ENCODE peak calls at places on chromosomes 5 and 9, in nine cellular contexts. R is progenitor cell of endocrine pancreas, D is heart left ventricle, X is ovary, Z is cardiac fibroblast, L is IMR-90, A is kidney, N is AG10803, O is GM23338. H is an unnamed sample.
A peak's percentile ranks its signal among the peaks of the same experiment; 100 is the strongest.

GRCh38 chr5:81579525-81579924 is 171.4 kb downstream of the SSBP2 start:
- DNase-seq in R (no peak), D (no peak), X (no peak), Z (peak; percentile 64), L (peak; percentile 11), A (no peak), N (peak; percentile 61), O (no peak), H (no peak)

GRCh38 chr5:134177197-134178171 is 734 bp upstream of the SKP1 start:
- DNase-seq in R (no peak), D (no peak), X (peak; percentile 71), Z (peak; percentile 85), L (peak; percentile 66), A (peak; percentile 79), N (peak; percentile 69), O (peak; percentile 86), H (peak; percentile 39)

GRCh38 chr9:128416014-128416413 is 4.6 kb upstream of the CERCAM start:
- DNase-seq in R (no peak), D (no peak), X (no peak), Z (no peak), L (no peak), A (no peak), N (no peak), O (peak; percentile 47), H (no peak)

GRCh38 chr9:115930472-115930871 is 223.1 kb upstream of the PAPPA start:
- DNase-seq in R (no peak), D (no peak), X (no peak), Z (peak; percentile 14), L (peak; percentile 33), A (no peak), N (peak; percentile 32), O (no peak), H (no peak)

GRCh38 chr5:81530919-81531318 is 137.0 kb upstream of the ACOT12 start:
- DNase-seq in R (no peak), D (no peak), X (no peak), Z (no peak), L (peak; percentile 30), A (no peak), N (no peak), O (no peak), H (no peak)

GRCh38 chr9:36802171-36802920 is 229.7 kb downstream of the MELK start:
- DNase-seq in R (no peak), D (no peak), X (no peak), Z (peak; percentile 20), L (peak; percentile 66), A (no peak), N (peak; percentile 30), O (no peak), H (peak; percentile 82)

GRCh38 chr9:135704366-135704947 is 2.5 kb downstream of the KCNT1 start:
- DNase-seq in R (no peak), D (no peak), X (peak; percentile 40), Z (peak; percentile 17), L (no peak), A (no peak), N (no peak), O (no peak), H (no peak)

GRCh38 chr9:99509900-99510299 is 287.8 kb downstream of the SEC61B start:
- DNase-seq in R (no peak), D (no peak), X (no peak), Z (no peak), L (no peak), A (no peak), N (no peak), O (no peak), H (no peak)

GRCh38 chr9:123275381-123275780 is 7.0 kb upstream of the STRBP start:
- DNase-seq in R (no peak), D (no peak), X (no peak), Z (no peak), L (no peak), A (no peak), N (no peak), O (peak; percentile 61), H (no peak)

GRCh38 chr5:14906628-14907027 is 35.0 kb upstream of the ANKH start:
- DNase-seq in R (no peak), D (no peak), X (no peak), Z (no peak), L (no peak), A (no peak), N (no peak), O (no peak), H (no peak)

GRCh38 chr5:143238620-143239019 is 164.9 kb downstream of the NR3C1 start:
- DNase-seq in R (no peak), D (no peak), X (no peak), Z (no peak), L (no peak), A (no peak), N (no peak), O (no peak), H (no peak)

GRCh38 chr5:134580001-134580460 is 52.6 kb downstream of the SAR1B start:
- DNase-seq in R (no peak), D (no peak), X (no peak), Z (no peak), L (no peak), A (no peak), N (no peak), O (no peak), H (no peak)

GRCh38 chr9:114276908-114277821 is 45.7 kb upstream of the ORM1 start:
- DNase-seq in R (no peak), D (no peak), X (peak; percentile 28), Z (peak; percentile 88), L (peak; percentile 98), A (peak; percentile 48), N (peak; percentile 95), O (no peak), H (peak; percentile 98)

GRCh38 chr9:136057236-136058151 is 37.6 kb downstream of the NACC2 start:
- DNase-seq in R (no peak), D (peak; percentile 38), X (no peak), Z (no peak), L (no peak), A (no peak), N (no peak), O (peak; percentile 69), H (no peak)

GRCh38 chr5:90440644-90441043 is 31.1 kb upstream of the CETN3 start:
- DNase-seq in R (no peak), D (no peak), X (no peak), Z (no peak), L (no peak), A (no peak), N (no peak), O (no peak), H (no peak)

GRCh38 chr5:157026789-157027424 is 32.0 kb downstream of the HAVCR1 start:
- DNase-seq in R (no peak), D (no peak), X (no peak), Z (no peak), L (no peak), A (no peak), N (no peak), O (peak; percentile 87), H (no peak)
- TF ChIP-seq CTCF in R (peak; percentile 79), D (peak; percentile 34), X (no peak), Z (no peak), L (no peak), A (peak; percentile 52), N (peak; percentile 49), O (peak; percentile 80), H (peak; percentile 37)

DNA sequence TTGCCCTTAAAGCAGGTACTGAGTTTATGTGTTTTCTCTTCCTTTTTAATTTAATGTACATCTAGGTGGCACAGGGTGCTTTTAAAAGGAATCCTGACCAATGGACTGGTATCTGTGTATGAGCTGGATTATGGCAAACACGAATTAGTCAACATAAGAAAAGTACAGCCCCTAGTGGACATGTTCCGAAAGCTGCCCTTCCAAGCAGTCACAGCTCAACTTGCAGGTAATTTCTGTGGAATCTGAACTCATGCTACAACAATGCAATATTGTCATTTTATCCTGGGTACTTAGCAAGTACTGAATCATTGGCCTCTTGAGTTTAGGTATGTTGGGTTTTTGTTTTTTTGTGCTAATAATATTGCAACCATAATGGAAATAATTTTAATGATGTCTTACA is 14.4 kb upstream of the TMOD1 start:
- DNase-seq in R (no peak), D (no peak), X (no peak), Z (no peak), L (peak; percentile 41), A (no peak), N (no peak), O (peak; percentile 15), H (peak; percentile 33)
- TF ChIP-seq CTCF in R (peak; percentile 41), D (peak; percentile 35), X (no peak), Z (peak; percentile 56), L (peak; percentile 27), A (no peak), N (peak; percentile 30), O (peak; percentile 46), H (peak; percentile 76)

GRCh38 chr5:176675676-176676360 is 28.5 kb downstream of the TSPAN17 start:
- DNase-seq in R (no peak), D (peak; percentile 44), X (no peak), Z (peak; percentile 36), L (no peak), A (peak; percentile 26), N (peak; percentile 26), O (peak; percentile 86), H (peak; percentile 22)
- TF ChIP-seq CTCF in R (peak; percentile 75), D (peak; percentile 28), X (no peak), Z (peak; percentile 59), L (peak; percentile 39), A (peak; percentile 38), N (peak; percentile 55), O (peak; percentile 84), H (peak; percentile 75)

DNA sequence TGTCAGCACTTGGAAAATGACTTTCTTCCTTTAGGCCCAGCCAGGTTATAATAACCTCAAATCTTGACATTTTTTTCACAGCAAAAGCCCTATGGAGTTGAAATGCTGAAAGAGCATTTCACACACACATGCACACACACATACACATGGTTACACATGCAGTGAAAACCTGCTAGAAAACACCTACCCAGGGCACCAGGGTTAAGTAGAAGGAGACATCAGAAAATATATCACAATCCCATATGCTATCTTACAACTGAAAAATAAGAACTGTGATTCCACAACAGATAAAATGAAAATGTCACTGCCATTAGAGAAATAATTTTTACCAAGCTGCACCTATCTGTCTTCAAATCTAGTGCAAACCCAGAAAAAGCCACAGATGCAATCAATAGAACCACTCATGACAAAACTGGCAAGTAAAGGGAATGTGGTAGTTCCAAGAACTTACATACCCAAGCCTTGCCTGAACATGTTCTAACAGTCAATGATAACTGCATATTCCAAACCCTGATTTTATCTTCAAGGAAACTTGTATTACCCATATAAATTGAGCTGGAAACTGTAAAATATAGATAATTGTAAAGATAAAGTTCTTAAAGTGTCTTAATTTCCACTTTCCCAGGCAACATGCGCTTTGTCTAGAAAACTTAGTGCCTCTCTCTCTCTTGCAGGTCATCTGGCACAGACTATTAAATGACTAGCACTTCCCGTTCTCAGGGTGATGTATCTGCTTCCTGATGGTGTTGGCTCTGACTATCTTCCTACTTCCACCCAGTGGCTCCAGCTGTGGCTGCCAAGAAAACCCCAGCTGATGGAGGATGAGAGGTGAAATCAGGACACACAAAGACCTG is 250.2 kb upstream of the PTGER4 start:
- DNase-seq in R (no peak), D (no peak), X (no peak), Z (peak; percentile 43), L (peak; percentile 17), A (peak; percentile 73), N (no peak), O (no peak), H (no peak)
- TF ChIP-seq CTCF in R (no peak), D (no peak), X (no peak), Z (no peak), L (no peak), A (no peak), N (no peak), O (no peak), H (no peak)

GRCh38 chr5:163505475-163506457 is at the start of gene MAT2B:
- DNase-seq in R (peak; percentile 90), D (peak; percentile 98), X (peak; percentile 94), Z (peak; percentile 95), L (peak; percentile 91), A (peak; percentile 99), N (peak; percentile 88), O (peak; percentile 98), H (peak; percentile 85)
- TF ChIP-seq CTCF in R (peak; percentile 63), D (peak; percentile 74), X (no peak), Z (peak; percentile 35), L (peak; percentile 60), A (peak; percentile 42), N (peak; percentile 44), O (peak; percentile 50), H (peak; percentile 80)

GRCh38 chr9:132182609-132183073 is 20.8 kb downstream of the NTNG2 start:
- DNase-seq in R (no peak), D (no peak), X (no peak), Z (peak; percentile 29), L (no peak), A (no peak), N (no peak), O (peak; percentile 69), H (no peak)
- TF ChIP-seq CTCF in R (peak; percentile 46), D (peak; percentile 21), X (no peak), Z (peak; percentile 27), L (no peak), A (no peak), N (no peak), O (peak; percentile 28), H (peak; percentile 43)